ENCODE peak calls at places on chromosomes 5 and 9, in four cellular contexts. O, X, I and J are unnamed samples.
A peak's percentile ranks its signal among the peaks of the same experiment; 100 is the strongest.

GRCh38 chr9:101437806-101438232 is 2.2 kb upstream of the ALDOB start:
- DNase-seq in O (no peak), I (no peak), X (no peak), J (no peak)

GRCh38 chr9:109466623-109467590 is 31.2 kb downstream of the PTPN3 start:
- DNase-seq in I (no peak), O (no peak), X (no peak), J (no peak)

GRCh38 chr5:138579517-138579863 is 4.3 kb upstream of the HSPA9 start:
- DNase-seq in O (no peak), I (no peak), X (no peak), J (no peak)

GRCh38 chr5:28408186-28408585 is 1369.8 kb upstream of the CDH9 start:
- DNase-seq in O (peak; percentile 0), I (no peak), X (no peak), J (peak; percentile 83)

GRCh38 chr9:118418887-118419620 is 714.9 kb downstream of the TLR4 start:
- DNase-seq in O (no peak), X (peak; percentile 55), I (no peak), J (no peak)

GRCh38 chr5:127386557-127386956 is 96.0 kb downstream of the MEGF10 start:
- DNase-seq in X (no peak), I (no peak), O (peak; percentile 11), J (no peak)

GRCh38 chr5:53035868-53036381 is 46.8 kb downstream of the ITGA2 start:
- DNase-seq in X (no peak), O (no peak), I (peak; percentile 9), J (peak; percentile 45)

GRCh38 chr9:133576591-133577462 is 32.4 kb downstream of the FAM163B start:
- DNase-seq in X (no peak), I (no peak), O (no peak), J (no peak)

GRCh38 chr5:34749431-34749872 is 89.5 kb upstream of the TTC23L start:
- DNase-seq in O (peak; percentile 56), I (no peak), X (no peak), J (no peak)

GRCh38 chr5:77990020-77990419 is 213.9 kb upstream of the TBCA start:
- DNase-seq in X (no peak), O (no peak), I (peak; percentile 43), J (no peak)

GRCh38 chr5:67200809-67201562 is 4.4 kb upstream of the CD180 start:
- DNase-seq in X (no peak), O (no peak), I (no peak), J (no peak)

GRCh38 chr5:141822134-141822533 is 56.1 kb downstream of the PCDH1 start:
- DNase-seq in I (no peak), X (no peak), O (no peak), J (no peak)

GRCh38 chr5:132765311-132766019 is 11.6 kb downstream of the SEPTIN8 start:
- DNase-seq in O (no peak), X (no peak), I (no peak), J (no peak)

GRCh38 chr5:136015966-136016365 is 12.8 kb upstream of the TGFBI start:
- DNase-seq in X (no peak), O (no peak), I (no peak), J (no peak)

GRCh38 chr9:78191931-78192330 is 43.9 kb upstream of the CEP78 start:
- DNase-seq in O (no peak), X (no peak), I (no peak), J (no peak)

GRCh38 chr5:23105021-23105420 is 251.9 kb upstream of the CDH12 start:
- DNase-seq in O (no peak), I (no peak), X (no peak), J (no peak)

GRCh38 chr9:5971740-5972139 is 43.7 kb downstream of the RANBP6 start:
- DNase-seq in X (no peak), O (no peak), I (no peak), J (no peak)

GRCh38 chr9:102631559-102631958 is 363.6 kb upstream of the CYLC2 start:
- DNase-seq in X (peak; percentile 2), O (no peak), I (no peak), J (no peak)

GRCh38 chr5:174284873-174285272 is 239.4 kb downstream of the NSG2 start:
- DNase-seq in I (no peak), O (no peak), X (no peak), J (no peak)

GRCh38 chr5:119631660-119632059 is 2.3 kb downstream of the FAM170A start:
- DNase-seq in X (no peak), O (no peak), I (no peak), J (no peak)

GRCh38 chr9:129026442-129027223 is 1.5 kb downstream of the SH3GLB2 start:
- DNase-seq in X (no peak), I (no peak), O (no peak), J (no peak)
- H3K4me3 ChIP-seq in X (peak overlapping the region; percentile 68), I (no peak overlapping the region), O (peak overlapping the region; percentile 77), J (peak overlapping the region; percentile 91)

GRCh38 chr9:88421348-88421747 is 33.1 kb downstream of the SPIN1 start:
- DNase-seq in O (no peak), I (peak; percentile 27), X (no peak), J (no peak)
- H3K4me3 ChIP-seq in O (no peak overlapping the region), I (no peak overlapping the region), X (no peak overlapping the region), J (no peak overlapping the region)

GRCh38 chr5:17196024-17196423 is 21.4 kb upstream of the BASP1 start:
- DNase-seq in I (no peak), X (no peak), O (no peak), J (no peak)

GRCh38 chr5:17190799-17191391 is 26.5 kb upstream of the BASP1 start:
- DNase-seq in X (no peak), O (no peak), I (no peak), J (no peak)

GRCh38 chr5:17190242-17190778 is 27.1 kb upstream of the BASP1 start:
- DNase-seq in O (peak; percentile 62), I (no peak), X (peak; percentile 66), J (no peak)

GRCh38 chr5:17189381-17190036 is 27.9 kb upstream of the BASP1 start:
- DNase-seq in O (no peak), I (peak; percentile 93), X (peak; percentile 86), J (no peak)

DNA sequence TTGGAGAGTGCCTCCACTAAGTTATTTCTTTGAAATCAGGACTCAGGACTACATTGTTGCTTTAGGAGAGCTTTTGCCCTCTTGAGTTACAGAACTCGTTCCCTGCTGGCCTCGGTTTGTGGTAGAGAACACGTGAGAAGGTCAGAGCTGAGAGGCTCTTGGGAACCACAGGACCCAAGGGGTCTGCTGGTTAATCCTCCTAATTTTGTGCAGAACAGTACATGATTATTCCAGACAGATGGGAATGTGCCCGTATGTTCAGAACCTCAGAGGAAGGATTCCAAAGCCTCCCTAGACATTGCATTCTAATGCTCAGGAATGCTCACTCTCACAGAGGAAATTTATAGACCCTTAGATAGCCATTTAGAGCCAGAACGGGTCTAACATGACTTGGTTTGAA is 25.2 kb upstream of the BASP1 start:
- DNase-seq in O (no peak), I (no peak), X (no peak), J (no peak)
- H3K4me3 ChIP-seq in O (no peak overlapping the region), I (no peak overlapping the region), X (no peak overlapping the region), J (no peak overlapping the region)

GRCh38 chr5:90553711-90554110 is 4.9 kb upstream of the ADGRV1 start:
- DNase-seq in X (no peak), I (no peak), O (no peak), J (no peak)
- H3K4me3 ChIP-seq in X (no peak overlapping the region), I (no peak overlapping the region), O (no peak overlapping the region), J (no peak overlapping the region)

DNA sequence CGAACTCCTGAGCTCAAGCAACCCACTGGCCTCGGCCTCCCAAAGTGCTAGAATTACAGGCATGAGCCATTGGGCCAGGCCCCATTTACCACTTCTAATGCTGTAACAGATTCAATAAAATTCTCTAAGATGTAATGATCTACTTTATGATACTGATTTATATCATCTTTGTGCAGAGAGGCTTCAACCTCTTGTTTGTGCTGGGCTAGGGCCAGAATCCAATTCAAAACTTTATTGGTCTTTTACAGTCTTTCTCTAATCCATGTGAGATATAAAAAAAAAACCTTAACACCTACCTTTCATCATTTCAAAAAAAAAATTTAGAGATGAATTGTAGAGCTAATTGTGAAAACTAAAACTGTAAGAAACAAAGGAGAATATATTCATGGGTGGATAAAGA is 8.2 kb upstream of the BTF3 start:
- DNase-seq in O (no peak), X (no peak), I (no peak), J (no peak)
- H3K4me3 ChIP-seq in O (no peak overlapping the region), X (no peak overlapping the region), I (no peak overlapping the region), J (no peak overlapping the region)

GRCh38 chr5:159052282-159053011 is 47.3 kb downstream of the EBF1 start:
- DNase-seq in I (no peak), X (no peak), O (no peak), J (no peak)
- H3K4me3 ChIP-seq in I (no peak overlapping the region), X (no peak overlapping the region), O (no peak overlapping the region), J (no peak overlapping the region)

GRCh38 chr5:474826-475661 is 32.1 kb downstream of the EXOC3 start:
- DNase-seq in O (no peak), X (no peak), I (peak; percentile 46), J (no peak)
- H3K4me3 ChIP-seq in O (peak overlapping the region; percentile 86), X (peak overlapping the region; percentile 68), I (peak overlapping the region; percentile 69), J (peak overlapping the region; percentile 24)